ENCODE peak calls at places on chromosomes 3 and 15, in four cellular contexts. Y, Q, M and N are unnamed samples.

GRCh38 chr3:72011495-72011894 is 226.5 kb upstream of the PROK2 start:
- DNase-seq in Y (no peak), Q (no peak), M (no peak), N (no peak)

GRCh38 chr15:98035577-98036010 is 75.1 kb downstream of the ARRDC4 start:
- DNase-seq in Y (no peak), Q (no peak), M (no peak), N (no peak)

GRCh38 chr3:39383190-39383912 is at the start of gene SLC25A38:
- DNase-seq in Y (no peak), Q (peak), M (peak), N (peak)

GRCh38 chr3:17558565-17558964 is 183.9 kb downstream of the TBC1D5 start:
- DNase-seq in Y (no peak), Q (no peak), M (no peak), N (no peak)

GRCh38 chr3:166191406-166191805 is 354.2 kb upstream of the BCHE start:
- DNase-seq in Y (no peak), Q (no peak), M (no peak), N (no peak)

GRCh38 chr15:80958818-80959495 is 30.7 kb downstream of the MESD start:
- DNase-seq in Y (no peak), Q (no peak), M (no peak), N (no peak)

GRCh38 chr3:49869525-49870126 is at the start of gene CAMKV:
- DNase-seq in Y (no peak), Q (peak), M (peak), N (peak)

GRCh38 chr15:83046558-83047127 is 20.4 kb downstream of the BTBD1 start:
- DNase-seq in Y (no peak), Q (no peak), M (no peak), N (no peak)

GRCh38 chr3:18111702-18112311 is 313.3 kb downstream of the SATB1 start:
- DNase-seq in Y (peak), Q (no peak), M (no peak), N (peak)

GRCh38 chr3:52847241-52847640 is 12.4 kb upstream of the MUSTN1 start:
- DNase-seq in Y (no peak), Q (no peak), M (no peak), N (no peak)

GRCh38 chr3:52847726-52848125 is 12.9 kb upstream of the MUSTN1 start:
- DNase-seq in Y (no peak), Q (no peak), M (no peak), N (no peak)

GRCh38 chr3:52845157-52845556 is 10.3 kb upstream of the MUSTN1 start:
- DNase-seq in Y (no peak), Q (no peak), M (no peak), N (no peak)

GRCh38 chr3:52845691-52846426 is 11.0 kb upstream of the MUSTN1 start:
- DNase-seq in Y (no peak), Q (peak), M (peak), N (peak)

DNA sequence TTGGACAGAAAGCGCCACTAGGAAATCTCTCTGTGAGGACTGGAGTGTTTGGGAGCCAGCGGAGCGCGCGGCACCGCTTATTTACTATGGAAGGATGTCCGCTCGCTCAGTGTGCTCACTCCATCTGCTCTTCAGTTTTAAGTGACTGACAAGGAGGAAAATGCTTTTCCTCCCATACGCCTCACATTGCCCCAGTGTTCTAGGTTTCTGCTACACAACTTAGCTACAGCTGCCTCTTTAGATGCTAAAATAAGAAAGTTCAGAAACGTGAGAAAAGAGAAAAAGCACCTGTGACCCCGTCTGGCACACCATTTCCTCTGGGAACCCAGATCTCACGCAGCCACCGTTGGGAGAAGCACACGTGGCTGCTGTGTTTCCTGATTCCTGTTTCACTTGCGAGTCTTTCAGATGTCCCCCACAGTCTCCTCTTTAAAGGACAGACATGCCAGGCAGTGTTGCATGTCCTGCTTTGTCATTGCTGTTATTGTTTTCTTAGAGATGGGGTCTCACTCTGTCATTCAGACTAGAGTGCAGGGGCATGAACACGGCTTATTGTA is 11.7 kb upstream of the MUSTN1 start:
- DNase-seq in Y (no peak), Q (no peak), M (no peak), N (no peak)
- TF ChIP-seq USF1 in Y (no peak), Q (no peak), M (no peak), N (no peak)

GRCh38 chr15:77014137-77015081 is 19.5 kb downstream of the PSTPIP1 start:
- DNase-seq in Y (no peak), Q (no peak), M (no peak), N (no peak)

GRCh38 chr15:77015651-77016320 is 20.9 kb downstream of the PSTPIP1 start:
- DNase-seq in Y (no peak), Q (no peak), M (no peak), N (no peak)

GRCh38 chr15:77012117-77012712 is 17.3 kb downstream of the PSTPIP1 start:
- DNase-seq in Y (no peak), Q (no peak), M (no peak), N (no peak)

GRCh38 chr15:77012868-77013267 is 17.9 kb downstream of the PSTPIP1 start:
- DNase-seq in Y (no peak), Q (no peak), M (no peak), N (no peak)

GRCh38 chr15:77013786-77014136 is 18.8 kb downstream of the PSTPIP1 start:
- DNase-seq in Y (no peak), Q (no peak), M (no peak), N (no peak)
- TF ChIP-seq USF1 in Y (no peak), Q (no peak), M (no peak), N (no peak)

DNA sequence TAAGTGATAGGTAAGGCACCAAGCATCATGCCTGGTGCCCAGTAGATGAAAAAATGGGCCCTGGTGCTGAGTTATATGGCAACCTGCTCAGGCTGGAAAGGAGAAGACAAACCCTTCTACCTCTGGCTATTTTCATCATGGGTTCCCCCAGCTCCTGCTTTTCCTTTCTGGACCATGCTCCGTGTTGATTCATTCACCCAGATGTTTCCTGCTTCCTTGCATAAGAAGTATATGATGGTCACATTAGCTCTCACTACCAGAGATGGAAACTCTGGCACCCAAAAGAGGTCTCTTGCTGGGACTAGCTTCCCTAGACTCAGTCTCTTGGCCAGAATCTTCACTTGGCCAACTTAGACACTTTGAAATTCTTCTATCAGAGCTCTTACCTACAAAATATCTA is 46.6 kb upstream of the MCF2L2 start:
- DNase-seq in Y (no peak), Q (no peak), M (no peak), N (no peak)
- TF ChIP-seq USF1 in Y (no peak), Q (no peak), M (no peak), N (no peak)

GRCh38 chr3:149967067-149967685 is 3.5 kb downstream of the PFN2 start:
- DNase-seq in Y (no peak), Q (peak), M (no peak), N (no peak)
- TF ChIP-seq USF1 in Y (no peak), Q (no peak), M (no peak), N (no peak)